ENCODE peak calls at places on chromosomes 13 and 19, in ten cellular contexts. M is BJ; H is A549; X is CD8-positive, alpha-beta T cell; P is foreskin fibroblast; C is tibial nerve; W is ascending aorta; D is cardiac fibroblast; E is heart right ventricle; F is HCT116. R is an unnamed sample.

GRCh38 chr13:42561752-42562467 is 12.0 kb upstream of the TNFSF11 start:
- DNase-seq in P (peak), H (no peak), X (no peak), C (no peak), W (no peak), F (no peak), E (no peak), M (no peak), D (peak), R (no peak)

GRCh38 chr13:95288899-95289500 is 12.3 kb downstream of the ABCC4 start:
- DNase-seq in W (no peak), E (no peak), D (no peak), M (no peak), F (no peak), X (no peak), P (no peak), H (no peak), C (no peak), R (no peak)

GRCh38 chr19:51706296-51706695 is 13.2 kb downstream of the SPACA6 start:
- DNase-seq in F (no peak), W (no peak), E (no peak), C (no peak), M (no peak), D (peak), X (no peak), H (no peak), P (no peak), R (no peak)

GRCh38 chr19:50249636-50250035 is 46.2 kb downstream of the MYH14 start:
- DNase-seq in P (no peak), E (no peak), W (no peak), F (no peak), H (no peak), C (no peak), M (no peak), D (no peak), X (no peak), R (no peak)

GRCh38 chr13:111396457-111396856 is 76.0 kb downstream of the TEX29 start:
- DNase-seq in P (no peak), X (no peak), C (no peak), F (no peak), H (no peak), D (no peak), W (no peak), M (no peak), E (no peak), R (no peak)

GRCh38 chr19:33333615-33334014 is 31.3 kb upstream of the CEBPA start:
- DNase-seq in E (no peak), C (no peak), M (no peak), F (no peak), X (no peak), D (no peak), W (no peak), P (no peak), H (no peak), R (no peak)

GRCh38 chr13:85816413-85816812 is 17.2 kb upstream of the SLITRK6 start:
- DNase-seq in D (no peak), M (no peak), F (no peak), W (no peak), E (no peak), P (no peak), C (no peak), H (no peak), X (no peak), R (no peak)

GRCh38 chr19:6667114-6667627 is 2.8 kb downstream of the TNFSF14 start:
- DNase-seq in H (no peak), W (no peak), X (peak), M (no peak), C (no peak), D (no peak), E (no peak), F (no peak), P (no peak), R (no peak)

GRCh38 chr13:99258210-99258860 is at the start of gene GPR18:
- DNase-seq in X (peak), W (no peak), D (no peak), E (no peak), P (no peak), F (no peak), M (no peak), H (no peak), C (no peak), R (no peak)

GRCh38 chr13:29545988-29546387 is 49.5 kb downstream of the SLC7A1 start:
- DNase-seq in F (no peak), P (no peak), X (no peak), C (no peak), H (no peak), M (no peak), E (no peak), D (no peak), W (no peak), R (no peak)

GRCh38 chr19:50476224-50476942 is at the start of the genes EMC10 and GARIN5A:
- DNase-seq in W (peak), P (peak), C (peak), M (peak), H (peak), X (peak), F (peak), D (peak), E (peak), R (no peak)

GRCh38 chr19:48539503-48540096 is 12.4 kb upstream of the SULT2B1 start:
- DNase-seq in W (no peak), H (peak), M (no peak), F (no peak), X (no peak), D (peak), E (no peak), C (peak), P (peak), R (no peak)

GRCh38 chr19:46659151-46660007 is 1.6 kb downstream of the DACT3 start:
- DNase-seq in W (peak), P (peak), X (no peak), E (peak), H (peak), F (no peak), C (peak), D (no peak), M (no peak), R (no peak)

GRCh38 chr19:53772943-53773342 is 51.2 kb downstream of the NLRP12 start:
- DNase-seq in E (no peak), H (peak), W (no peak), P (peak), C (peak), D (peak), M (peak), F (peak), X (peak), R (no peak)

GRCh38 chr19:35144600-35145436 is 1.8 kb downstream of the FXYD7 start:
- DNase-seq in M (no peak), P (no peak), W (no peak), X (peak), C (no peak), F (no peak), E (no peak), H (peak), D (no peak), R (no peak)

GRCh38 chr19:35479278-35479677 is 11.0 kb downstream of the KRTDAP start:
- DNase-seq in D (no peak), X (no peak), H (no peak), C (no peak), P (no peak), E (no peak), M (no peak), F (no peak), W (no peak), R (no peak)

GRCh38 chr13:76868451-76868850 is 17.8 kb downstream of the KCTD12 start:
- DNase-seq in C (no peak), P (no peak), F (no peak), W (no peak), H (no peak), M (no peak), X (no peak), D (no peak), E (no peak), R (no peak)

GRCh38 chr19:50896591-50897190 is 14.5 kb downstream of the KLK4 start:
- DNase-seq in C (no peak), D (peak), X (no peak), W (no peak), P (peak), F (peak), H (no peak), M (no peak), E (no peak), R (peak)

GRCh38 chr13:110193491-110193890 is 113.5 kb downstream of the COL4A1 start:
- DNase-seq in W (no peak), H (no peak), E (no peak), X (no peak), F (no peak), P (no peak), M (no peak), C (no peak), D (no peak), R (no peak)

GRCh38 chr13:45441633-45442032 is 23.1 kb upstream of the COG3 start:
- DNase-seq in C (no peak), D (peak), E (no peak), W (no peak), P (peak), F (no peak), H (no peak), X (no peak), M (no peak), R (no peak)

GRCh38 chr19:9906475-9907087 is 29.7 kb downstream of the OLFM2 start:
- DNase-seq in D (no peak), M (no peak), W (no peak), H (no peak), E (no peak), X (no peak), P (no peak), F (no peak), C (no peak), R (no peak)

GRCh38 chr13:105598551-105598950 is 936.9 kb downstream of the EFNB2 start:
- DNase-seq in X (no peak), D (peak), C (no peak), W (no peak), M (no peak), E (no peak), H (no peak), F (no peak), P (peak), R (peak)

GRCh38 chr19:35298561-35298972 is 6.6 kb downstream of the MAG start:
- DNase-seq in X (no peak), H (no peak), F (no peak), M (no peak), D (no peak), W (no peak), P (no peak), E (no peak), C (no peak), R (no peak)

GRCh38 chr19:51799311-51799997 is 4.5 kb downstream of the FPR3 start:
- DNase-seq in E (peak), F (no peak), H (no peak), D (peak), P (peak), M (peak), W (peak), X (no peak), C (peak), R (no peak)

GRCh38 chr13:33992891-33993336 is 175.0 kb downstream of the RFC3 start:
- DNase-seq in M (no peak), F (no peak), P (no peak), H (no peak), W (no peak), C (no peak), X (no peak), D (no peak), E (no peak), R (no peak)

GRCh38 chr13:108214511-108215383 is 589 bp downstream of the LIG4 start:
- DNase-seq in P (no peak), C (no peak), E (peak), H (no peak), F (no peak), W (no peak), M (no peak), D (no peak), X (peak), R (no peak)

GRCh38 chr19:49315111-49315510 is 9.9 kb downstream of the SLC6A16 start:
- DNase-seq in W (no peak), F (no peak), M (no peak), P (no peak), E (no peak), X (no peak), D (no peak), C (no peak), H (no peak), R (no peak)

GRCh38 chr13:34719060-34719875 is 222.8 kb upstream of the NBEA start:
- DNase-seq in P (no peak), M (no peak), W (no peak), X (no peak), D (peak), C (no peak), F (no peak), E (no peak), H (no peak), R (no peak)

GRCh38 chr13:110275931-110276552 is 30.9 kb downstream of the COL4A1 start:
- DNase-seq in D (peak), H (no peak), E (no peak), P (peak), W (no peak), X (no peak), F (no peak), C (peak), M (no peak), R (no peak)

DNA sequence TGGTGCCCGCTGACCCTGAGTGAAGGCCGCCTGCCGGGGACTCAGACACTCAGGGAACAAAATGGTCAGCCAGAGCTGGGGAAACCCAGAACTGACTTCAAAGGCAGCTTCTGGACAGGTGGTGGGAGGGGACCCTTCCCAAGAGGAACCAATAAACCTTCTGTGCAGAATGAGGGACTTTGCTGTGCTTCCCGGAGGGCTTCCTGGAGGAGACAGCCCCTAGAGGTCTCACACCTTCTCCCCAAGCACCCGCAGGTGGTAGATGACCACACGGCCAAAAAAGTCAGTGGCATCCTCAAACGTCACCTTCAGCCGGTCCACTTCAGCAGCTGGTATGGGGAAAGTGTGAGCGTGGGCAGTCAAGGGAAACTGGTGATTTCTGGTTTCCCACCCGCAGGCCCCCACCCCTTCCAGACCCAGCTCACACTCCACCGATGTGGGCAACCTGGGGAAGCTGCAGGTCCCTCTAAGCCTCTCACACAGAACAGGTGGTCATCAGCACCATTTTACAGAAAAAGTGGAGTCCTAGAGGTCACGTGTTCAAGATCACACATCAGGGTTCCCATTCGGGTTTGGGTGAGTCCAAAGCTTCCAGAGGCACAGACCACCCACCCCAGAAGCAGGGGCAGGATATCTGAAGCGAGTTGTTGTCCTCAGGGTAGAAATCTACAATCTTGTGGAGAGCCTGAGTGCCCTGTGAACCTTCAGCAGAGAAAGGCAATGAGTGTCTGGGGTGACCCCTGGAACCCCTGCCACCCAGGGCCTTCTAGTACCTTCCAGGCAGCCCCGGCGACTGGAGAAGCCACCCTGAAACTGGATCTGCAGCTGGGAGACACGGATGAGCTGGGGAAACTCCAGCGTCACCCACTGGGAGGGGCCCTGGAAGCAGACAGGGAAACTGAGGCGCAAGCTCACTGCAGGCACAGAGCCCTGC is 1.2 kb downstream of the NR2C2AP start:
- DNase-seq in C (no peak), D (no peak), F (no peak), H (no peak), E (no peak), P (no peak), X (no peak), W (no peak), M (no peak), R (no peak)
- TF ChIP-seq CTCF in C (no peak), D (no peak), F (no peak), H (no peak), E (no peak), P (no peak), X (no peak), W (no peak), M (no peak), R (no peak)

GRCh38 chr19:16088351-16088984 is 12.2 kb downstream of the TPM4 start:
- DNase-seq in F (no peak), C (no peak), D (no peak), W (no peak), P (no peak), M (no peak), X (no peak), H (no peak), E (no peak), R (no peak)
- TF ChIP-seq CTCF in F (peak), C (no peak), D (peak), W (no peak), P (no peak), M (peak), X (no peak), H (no peak), E (no peak), R (peak)

DNA sequence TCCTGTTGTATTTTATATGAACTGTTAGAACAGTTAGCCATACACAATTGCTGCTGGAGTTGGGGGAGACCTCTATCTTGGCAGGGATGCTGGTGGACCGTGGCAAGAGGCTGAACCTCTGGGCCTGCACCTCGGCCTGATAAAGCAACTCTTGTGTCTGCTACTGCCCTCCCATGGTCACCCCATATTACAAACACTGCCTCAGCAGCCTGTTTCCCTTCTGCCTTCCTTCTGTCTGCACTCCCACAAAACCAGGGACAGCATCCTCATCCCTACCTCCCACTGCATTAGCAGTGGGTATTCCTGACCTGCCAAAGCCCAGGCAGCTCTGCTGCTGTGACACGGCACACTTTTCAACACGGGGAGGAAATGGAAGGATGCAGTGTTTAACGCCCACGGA is 456.4 kb downstream of the FGF14 start:
- DNase-seq in E (no peak), D (no peak), H (no peak), C (no peak), W (no peak), M (no peak), P (peak), F (no peak), X (no peak), R (no peak)
- TF ChIP-seq CTCF in E (no peak), D (no peak), H (no peak), C (no peak), W (no peak), M (no peak), P (no peak), F (no peak), X (no peak), R (peak)

GRCh38 chr19:21468791-21469190 is 36.6 kb upstream of the ZNF429 start:
- DNase-seq in M (no peak), W (no peak), C (no peak), D (no peak), E (no peak), H (no peak), P (no peak), X (peak), F (no peak), R (no peak)
- TF ChIP-seq CTCF in M (no peak), W (no peak), C (no peak), D (no peak), E (no peak), H (no peak), P (no peak), X (no peak), F (no peak), R (no peak)

GRCh38 chr19:42199440-42200115 is 17.9 kb downstream of the DEDD2 start:
- DNase-seq in M (no peak), X (peak), C (no peak), D (no peak), P (no peak), E (peak), F (no peak), W (no peak), H (no peak), R (no peak)
- TF ChIP-seq CTCF in M (no peak), X (peak), C (no peak), D (no peak), P (no peak), E (no peak), F (no peak), W (no peak), H (no peak), R (no peak)

DNA sequence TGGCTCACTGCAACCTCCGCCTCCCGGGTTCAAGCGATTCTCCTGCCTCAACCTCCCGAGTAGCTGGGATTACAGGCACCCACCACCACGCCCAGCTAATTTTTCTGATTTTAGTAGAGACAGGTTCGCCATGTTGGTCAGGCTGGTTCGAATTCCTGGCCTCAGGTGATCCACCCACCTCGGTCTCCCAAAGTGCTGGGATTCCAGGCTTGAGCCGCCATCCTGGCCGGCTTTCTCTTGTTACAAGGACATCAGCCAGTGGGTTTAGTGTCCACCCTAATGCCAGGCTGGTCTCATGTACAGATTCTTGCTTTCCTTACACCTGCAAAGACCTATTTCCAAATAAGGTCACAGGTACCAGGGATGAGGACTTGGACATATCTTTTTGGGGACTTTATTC is 6.8 kb downstream of the PIK3R2 start:
- DNase-seq in D (no peak), X (no peak), E (no peak), F (no peak), M (no peak), W (no peak), H (no peak), C (no peak), P (no peak), R (no peak)
- TF ChIP-seq CTCF in D (no peak), X (no peak), E (no peak), F (no peak), M (no peak), W (no peak), H (no peak), C (no peak), P (no peak), R (no peak)

GRCh38 chr13:98103942-98104880 is 38.7 kb upstream of the FARP1 start:
- DNase-seq in X (no peak), E (no peak), W (no peak), H (peak), D (peak), M (no peak), C (no peak), P (peak), F (no peak), R (no peak)
- TF ChIP-seq CTCF in X (no peak), E (no peak), W (no peak), H (no peak), D (peak), M (peak), C (no peak), P (peak), F (peak), R (peak)

DNA sequence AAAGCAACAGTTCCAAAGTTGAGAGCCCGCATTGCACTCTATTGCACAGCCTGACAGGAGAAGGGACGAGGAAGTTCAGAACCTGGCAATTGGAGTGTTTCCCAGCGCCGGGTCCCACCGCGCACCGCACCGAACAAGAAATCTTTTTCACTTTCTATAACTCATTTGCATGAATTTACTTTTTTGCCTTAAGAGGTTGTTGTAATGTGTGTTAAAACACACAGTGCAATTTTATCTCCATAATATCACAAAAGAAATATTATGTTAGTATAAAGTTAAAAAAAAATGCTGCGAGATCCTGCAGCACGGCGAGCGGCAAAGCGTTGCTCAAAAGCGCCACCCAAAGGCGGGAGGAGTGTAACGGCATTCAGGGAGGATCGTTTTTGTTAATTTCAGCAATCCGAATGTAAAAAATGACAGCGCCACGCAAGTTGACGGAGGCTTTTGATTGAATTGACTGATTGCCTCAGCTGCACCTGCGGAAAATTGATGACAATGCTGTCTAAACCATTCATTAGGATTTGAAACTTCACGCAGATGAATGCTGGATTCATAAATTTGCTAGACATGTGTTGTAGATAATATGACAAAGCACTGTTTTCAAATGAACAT is 303.6 kb upstream of the ZNF507 start:
- DNase-seq in W (no peak), C (no peak), X (no peak), P (peak), E (peak), H (peak), F (no peak), D (peak), M (no peak), R (no peak)
- TF ChIP-seq CTCF in W (no peak), C (peak), X (no peak), P (peak), E (peak), H (peak), F (no peak), D (peak), M (peak), R (peak)

R was measured in epithelial cell of proximal tubule.